ENCODE peak calls at places on chromosomes 12 and 14, in four cellular contexts. One of them, this sample, is unnamed.

GRCh38 chr12:108731105-108731865 is at the start of gene CORO1C:
- DNase-seq in mesendoderm: peak
- DNase-seq in mucosa of gallbladder: peak
- DNase-seq in mesothelial cell of epicardium: peak
- DNase-seq in this sample: peak

GRCh38 chr14:29320261-29320660 is 553.7 kb downstream of the FOXG1 start:
- DNase-seq in mesendoderm: peak
- DNase-seq in mesothelial cell of epicardium: no peak
- DNase-seq in mucosa of gallbladder: no peak
- DNase-seq in this sample: no peak

GRCh38 chr12:128808651-128809050 is 15.1 kb downstream of the SLC15A4 start:
- DNase-seq in mesothelial cell of epicardium: no peak
- DNase-seq in mesendoderm: no peak
- DNase-seq in mucosa of gallbladder: no peak
- DNase-seq in this sample: no peak

GRCh38 chr14:83007641-83008237 is 1474.1 kb upstream of the SEL1L start:
- DNase-seq in mesothelial cell of epicardium: no peak
- DNase-seq in mesendoderm: no peak
- DNase-seq in mucosa of gallbladder: no peak
- DNase-seq in this sample: no peak

GRCh38 chr12:46365951-46366379 is 6.6 kb downstream of the SLC38A2 start:
- DNase-seq in mesendoderm: no peak
- DNase-seq in mucosa of gallbladder: no peak
- DNase-seq in mesothelial cell of epicardium: no peak
- DNase-seq in this sample: peak

GRCh38 chr12:94222351-94222750 is 74.0 kb downstream of the PLXNC1 start:
- DNase-seq in mucosa of gallbladder: no peak
- DNase-seq in mesothelial cell of epicardium: no peak
- DNase-seq in mesendoderm: no peak
- DNase-seq in this sample: no peak

GRCh38 chr12:1574863-1575254 is 19.5 kb downstream of the FBXL14 start:
- DNase-seq in mesendoderm: no peak
- DNase-seq in mesothelial cell of epicardium: no peak
- DNase-seq in mucosa of gallbladder: no peak
- DNase-seq in this sample: no peak

GRCh38 chr12:70628701-70629480 is 8.3 kb downstream of the PTPRB start:
- DNase-seq in mesothelial cell of epicardium: no peak
- DNase-seq in mesendoderm: no peak
- DNase-seq in mucosa of gallbladder: no peak
- DNase-seq in this sample: no peak

GRCh38 chr14:104794641-104795467 is 694 bp downstream of the AKT1 start:
- DNase-seq in mesothelial cell of epicardium: no peak
- DNase-seq in mesendoderm: peak
- DNase-seq in mucosa of gallbladder: no peak
- DNase-seq in this sample: peak

GRCh38 chr14:99393059-99393655 is 87.5 kb downstream of the SETD3 start:
- DNase-seq in mesothelial cell of epicardium: no peak
- DNase-seq in mucosa of gallbladder: no peak
- DNase-seq in mesendoderm: peak
- DNase-seq in this sample: peak

GRCh38 chr12:6632026-6632978 is 3.5 kb downstream of the LPAR5 start:
- DNase-seq in mesendoderm: no peak
- DNase-seq in mucosa of gallbladder: no peak
- DNase-seq in mesothelial cell of epicardium: no peak
- DNase-seq in this sample: peak

GRCh38 chr12:94435511-94435927 is 24.1 kb downstream of the CEP83 start:
- DNase-seq in mesothelial cell of epicardium: no peak
- DNase-seq in mesendoderm: peak
- DNase-seq in mucosa of gallbladder: no peak
- DNase-seq in this sample: no peak

GRCh38 chr12:96720363-96720705 is 186.7 kb upstream of the NEDD1 start:
- DNase-seq in mesothelial cell of epicardium: no peak
- DNase-seq in mucosa of gallbladder: no peak
- DNase-seq in mesendoderm: peak
- DNase-seq in this sample: no peak

GRCh38 chr12:7935773-7936581 is at the start of gene SLC2A3:
- DNase-seq in mesendoderm: peak
- DNase-seq in mesothelial cell of epicardium: no peak
- DNase-seq in mucosa of gallbladder: peak
- DNase-seq in this sample: peak

GRCh38 chr12:131912526-131913274 is 16.4 kb upstream of the PUS1 start:
- DNase-seq in mesendoderm: peak
- DNase-seq in mesothelial cell of epicardium: no peak
- DNase-seq in mucosa of gallbladder: peak
- DNase-seq in this sample: no peak

GRCh38 chr12:25337916-25338315 is 87.2 kb upstream of the KRAS start:
- DNase-seq in mucosa of gallbladder: no peak
- DNase-seq in mesothelial cell of epicardium: no peak
- DNase-seq in mesendoderm: no peak
- DNase-seq in this sample: no peak

GRCh38 chr12:87216436-87216835 is 812.8 kb downstream of the C12orf50 start:
- DNase-seq in mesendoderm: no peak
- DNase-seq in mesothelial cell of epicardium: no peak
- DNase-seq in mucosa of gallbladder: no peak
- DNase-seq in this sample: no peak